ENCODE peak calls at places on chromosomes 7 and 10, in five cellular contexts. N is pancreas, L is right lobe of liver, H is heart right ventricle, Y is A549. F is an unnamed sample. For H3K9me3, the result is how much of the 10 kb centered on the place peaks cover.

GRCh38 chr7:78296689-78297371 is 498.3 kb downstream of the PHTF2 start:
- DNase-seq in N (peak), L (no peak), H (no peak), Y (no peak), F (no peak)

GRCh38 chr10:63710703-63711102 is 189.5 kb downstream of the REEP3 start:
- DNase-seq in N (no peak), L (no peak), H (no peak), Y (no peak), F (no peak)

GRCh38 chr10:129467346-129468119 is 492 bp downstream of the MGMT start:
- DNase-seq in N (no peak), L (no peak), H (peak), Y (no peak), F (no peak)

GRCh38 chr7:120783721-120784120 is 74.2 kb downstream of the TSPAN12 start:
- DNase-seq in N (no peak), L (no peak), H (no peak), Y (no peak), F (no peak)

GRCh38 chr7:95357623-95358022 is 33.3 kb upstream of the PON1 start:
- DNase-seq in N (no peak), L (no peak), H (no peak), Y (no peak), F (no peak)

GRCh38 chr7:44801890-44802289 is 5.4 kb downstream of the PPIA start:
- DNase-seq in N (no peak), L (no peak), H (no peak), Y (no peak), F (no peak)

GRCh38 chr7:81715984-81716588 is 53.8 kb downstream of the HGF start:
- DNase-seq in N (no peak), L (no peak), H (peak), Y (peak), F (no peak)

GRCh38 chr10:63919576-63920279 is 398.5 kb downstream of the REEP3 start:
- DNase-seq in N (no peak), L (no peak), H (peak), Y (no peak), F (no peak)

GRCh38 chr7:55449992-55450535 is 84.9 kb downstream of the LANCL2 start:
- DNase-seq in N (no peak), L (no peak), H (no peak), Y (no peak), F (no peak)

GRCh38 chr10:48727866-48728265 is 43.2 kb downstream of the WDFY4 start:
- DNase-seq in N (no peak), L (no peak), H (no peak), Y (no peak), F (no peak)

GRCh38 chr10:51246156-51246555 is 171.9 kb downstream of the PRKG1 start:
- DNase-seq in N (no peak), L (no peak), H (no peak), Y (no peak), F (no peak)

GRCh38 chr10:132593900-132594876 is 56.6 kb downstream of the INPP5A start:
- DNase-seq in N (peak), L (peak), H (no peak), Y (no peak), F (no peak)

GRCh38 chr7:75905785-75906604 is 9.0 kb upstream of the POR start:
- DNase-seq in N (no peak), L (peak), H (peak), Y (peak), F (peak)

GRCh38 chr10:12333382-12334185 is 15.8 kb upstream of the CAMK1D start:
- DNase-seq in N (peak), L (peak), H (peak), Y (peak), F (peak)

GRCh38 chr10:8181496-8182174 is 127.1 kb downstream of the GATA3 start:
- DNase-seq in N (no peak), L (peak), H (no peak), Y (no peak), F (no peak)

GRCh38 chr10:118563373-118563890 is 32.0 kb downstream of the PRLHR start:
- DNase-seq in N (no peak), L (no peak), H (no peak), Y (no peak), F (no peak)

GRCh38 chr10:51574248-51575067 is 124.9 kb downstream of the CSTF2T start:
- DNase-seq in N (no peak), L (no peak), H (no peak), Y (no peak), F (no peak)

GRCh38 chr7:64875658-64876406 is 27.2 kb upstream of the ZNF273 start:
- DNase-seq in N (no peak), L (no peak), H (no peak), Y (no peak), F (peak)

GRCh38 chr10:128896183-128896805 is 570.7 kb upstream of the MGMT start:
- DNase-seq in N (no peak), L (no peak), H (peak), Y (no peak), F (peak)

GRCh38 chr10:3096149-3096548 is 28.8 kb downstream of the PFKP start:
- DNase-seq in N (no peak), L (no peak), H (no peak), Y (no peak), F (no peak)

GRCh38 chr7:111668711-111669110 is 106.4 kb upstream of the IMMP2L start:
- DNase-seq in N (no peak), L (no peak), H (no peak), Y (no peak), F (no peak)

GRCh38 chr10:124721295-124722052 is 22.7 kb downstream of the FAM53B start:
- DNase-seq in N (no peak), L (no peak), H (peak), Y (no peak), F (no peak)

GRCh38 chr7:85186083-85186520 is 754 bp downstream of the SEMA3D start:
- DNase-seq in N (no peak), L (no peak), H (peak), Y (peak), F (no peak)
- H3K4me3 ChIP-seq in N (peak), L (peak), H (peak), Y (peak), F (peak)

DNA sequence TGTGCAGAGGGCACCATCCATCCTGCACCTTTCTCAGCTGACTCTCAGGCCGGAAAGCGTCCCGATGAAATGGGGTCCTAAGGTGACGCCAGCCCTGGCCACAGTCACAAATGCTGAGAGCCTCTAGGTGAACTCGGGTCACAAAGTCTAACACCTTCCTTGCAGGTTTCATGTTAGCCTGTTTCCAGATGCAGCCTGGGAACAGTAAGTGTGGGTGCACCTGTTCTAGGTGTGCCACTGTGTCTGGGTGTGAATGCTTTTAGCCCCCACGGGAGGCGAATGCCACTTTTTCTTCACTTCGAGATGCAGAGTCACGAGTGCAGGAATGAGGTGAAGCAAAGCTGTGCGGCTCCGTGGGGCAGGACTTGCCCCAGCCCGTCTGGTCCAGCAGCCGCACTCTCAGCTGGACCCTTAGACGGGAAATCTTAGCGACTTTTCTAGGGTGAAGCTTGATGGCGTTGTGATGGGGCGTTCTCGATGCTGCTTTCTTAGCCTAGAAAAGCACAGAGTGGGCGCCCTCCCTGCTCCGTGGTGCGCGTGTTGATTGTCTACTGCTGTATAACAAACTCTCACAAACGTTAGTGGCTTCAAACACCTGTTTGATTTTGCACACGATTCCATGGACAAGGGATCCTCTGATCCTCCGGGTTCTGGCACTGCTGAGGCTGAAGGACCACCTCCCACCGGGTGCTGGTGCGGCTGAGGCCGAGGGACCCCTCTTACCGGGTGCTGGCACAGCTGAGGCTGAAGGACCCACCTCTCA is 13.6 kb upstream of the VIPR2 start:
- DNase-seq in N (no peak), L (no peak), H (no peak), Y (no peak), F (no peak)
- H3K9me3 ChIP-seq in N (under half), L (under half), H (under half), Y (under half), F (under half)

GRCh38 chr7:36208406-36208805 is 55.4 kb downstream of the EEPD1 start:
- DNase-seq in N (no peak), L (no peak), H (no peak), Y (no peak), F (no peak)
- H3K27ac ChIP-seq in N (no peak), L (no peak), H (peak), Y (peak), F (no peak)

GRCh38 chr7:99380823-99381663 is 6.5 kb downstream of the ARPC1B start:
- DNase-seq in N (no peak), L (peak), H (no peak), Y (no peak), F (no peak)
- H3K4me3 ChIP-seq in N (no peak), L (no peak), H (peak), Y (no peak), F (no peak)

F was measured in tibial nerve.